ENCODE peak calls at places on chromosomes 3 and 15, in six cellular contexts. W is CD8-positive, alpha-beta T cell; U is HCT116; Y is esophagus muscularis mucosa; H is iPS DF 6.9; B is foreskin fibroblast. A is an unnamed sample.

GRCh38 chr3:12658593-12659058 is 5.3 kb downstream of the RAF1 start:
- DNase-seq in Y (no peak), H (no peak), W (no peak), B (peak), U (no peak), A (peak)

GRCh38 chr3:65877160-65877559 is 161.6 kb downstream of the MAGI1 start:
- DNase-seq in H (no peak), B (no peak), U (no peak), W (no peak), Y (no peak), A (no peak)

GRCh38 chr15:36468746-36469145 is 110.7 kb upstream of the CDIN1 start:
- DNase-seq in H (no peak), U (no peak), Y (no peak), W (no peak), B (peak), A (no peak)

GRCh38 chr3:185250247-185250646 is 3.6 kb downstream of the EHHADH start:
- DNase-seq in W (no peak), B (no peak), U (no peak), H (no peak), Y (no peak), A (peak)

GRCh38 chr3:39329493-39329892 is at the start of gene CCR8:
- DNase-seq in W (no peak), U (no peak), Y (no peak), B (no peak), H (no peak), A (no peak)

GRCh38 chr3:126872701-126873100 is 110.2 kb upstream of the PLXNA1 start:
- DNase-seq in H (no peak), Y (no peak), U (no peak), W (no peak), B (no peak), A (no peak)

GRCh38 chr3:13051581-13051980 is 21.6 kb downstream of the IQSEC1 start:
- DNase-seq in U (no peak), B (no peak), H (no peak), Y (no peak), W (no peak), A (no peak)

GRCh38 chr3:3127432-3128010 is 781 bp downstream of the TRNT1 start:
- DNase-seq in Y (no peak), B (peak), H (no peak), W (no peak), U (no peak), A (no peak)

GRCh38 chr15:43518073-43518761 is 809 bp downstream of the MAP1A start:
- DNase-seq in B (peak), W (no peak), Y (no peak), U (no peak), H (no peak), A (no peak)

DNA sequence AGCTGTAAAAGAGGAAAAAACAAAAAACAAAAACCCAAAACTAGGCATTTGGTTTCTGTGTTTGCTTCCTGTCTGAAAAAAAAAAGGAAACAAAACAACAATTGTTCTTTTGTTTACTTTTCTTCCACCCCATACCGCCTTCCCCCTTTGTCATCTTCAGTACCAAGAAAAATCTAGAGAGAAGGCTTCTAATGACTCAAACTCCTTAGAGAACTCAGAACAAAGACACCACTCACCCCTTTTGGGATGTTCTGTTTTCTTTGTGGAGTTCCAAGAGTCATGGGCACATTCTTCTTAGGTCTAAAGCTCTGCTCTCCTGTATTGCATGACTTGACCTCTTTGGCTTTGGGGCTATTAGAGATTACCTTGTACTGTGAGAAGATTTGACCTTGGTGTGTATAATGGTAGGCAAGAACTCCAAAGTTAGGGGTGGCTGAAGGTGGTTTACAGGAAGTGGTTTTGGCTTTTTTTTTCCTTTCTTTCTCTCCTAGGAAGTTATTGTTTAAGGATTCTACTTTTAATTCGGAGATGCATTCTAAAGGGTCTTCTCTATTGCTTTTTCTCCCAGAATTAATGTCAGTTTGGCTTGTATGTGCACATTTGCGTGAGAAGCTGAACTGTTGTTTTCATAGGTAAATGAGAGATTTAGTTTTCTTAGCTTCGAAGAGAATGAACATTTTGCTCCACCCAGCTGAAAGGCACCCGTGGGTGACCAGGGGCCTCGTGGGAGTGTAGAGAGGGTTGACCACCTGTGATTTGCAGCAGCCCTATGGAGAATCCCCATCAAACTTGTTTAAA is 39.5 kb upstream of the ZBTB20 start:
- DNase-seq in B (no peak), Y (no peak), U (peak), W (no peak), H (no peak), A (no peak)
- H3K4me3 ChIP-seq in B (no peak), Y (no peak), U (no peak), W (no peak), H (no peak), A (no peak)

GRCh38 chr3:190099099-190099498 is 21.6 kb downstream of the P3H2 start:
- DNase-seq in H (no peak), U (no peak), B (peak), Y (no peak), W (no peak), A (no peak)

GRCh38 chr3:190094201-190094718 is 26.4 kb downstream of the P3H2 start:
- DNase-seq in Y (no peak), W (no peak), U (no peak), B (peak), H (no peak), A (no peak)

GRCh38 chr3:190097025-190097424 is 23.7 kb downstream of the P3H2 start:
- DNase-seq in U (no peak), H (no peak), B (no peak), W (no peak), Y (no peak), A (no peak)

GRCh38 chr3:190097617-190098016 is 23.1 kb downstream of the P3H2 start:
- DNase-seq in W (no peak), U (no peak), Y (no peak), B (no peak), H (no peak), A (no peak)

DNA sequence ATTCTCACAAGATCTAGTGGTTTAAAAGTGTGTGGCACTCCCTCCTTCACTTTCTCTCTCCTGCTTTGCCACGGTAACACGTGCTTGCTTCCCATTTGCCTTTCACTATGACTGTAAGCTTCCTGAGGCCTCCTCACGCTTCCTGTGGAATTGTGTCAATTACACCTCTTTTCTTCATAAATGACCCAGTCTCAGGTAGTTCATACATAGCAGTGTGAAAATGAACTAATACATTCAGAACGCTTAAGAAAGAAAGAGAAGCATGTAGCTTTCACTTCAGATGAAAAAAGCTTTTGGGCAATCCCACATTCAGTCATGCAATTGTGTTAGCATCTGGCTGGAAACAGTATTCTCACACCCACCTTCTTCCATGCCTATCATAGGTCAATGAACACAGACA is 24.4 kb downstream of the P3H2 start:
- DNase-seq in W (no peak), B (no peak), U (no peak), H (no peak), Y (no peak), A (no peak)
- H3K4me3 ChIP-seq in W (no peak), B (no peak), U (no peak), H (no peak), Y (no peak), A (no peak)

GRCh38 chr15:83449250-83449671 is 2.1 kb downstream of the SH3GL3 start:
- DNase-seq in Y (no peak), U (no peak), W (no peak), H (no peak), B (no peak), A (no peak)

GRCh38 chr15:83445653-83446052 is 1.5 kb upstream of the SH3GL3 start:
- DNase-seq in U (no peak), Y (no peak), H (no peak), W (no peak), B (no peak), A (no peak)

GRCh38 chr15:83444936-83445335 is 2.2 kb upstream of the SH3GL3 start:
- DNase-seq in B (no peak), Y (no peak), W (no peak), U (no peak), H (no peak), A (no peak)

GRCh38 chr15:83446417-83446816 is 724 bp upstream of the SH3GL3 start:
- DNase-seq in W (no peak), Y (no peak), B (no peak), U (no peak), H (no peak), A (no peak)

GRCh38 chr15:83446904-83447708 is at the start of gene SH3GL3:
- DNase-seq in B (peak), Y (peak), H (peak), U (peak), W (peak), A (no peak)
- H3K4me3 ChIP-seq in B (peak), Y (peak), H (peak), U (peak), W (no peak), A (peak)

GRCh38 chr15:51076898-51077564 is 17.7 kb downstream of the TNFAIP8L3 start:
- DNase-seq in H (no peak), U (no peak), B (peak), Y (no peak), W (no peak), A (no peak)
- H3K4me3 ChIP-seq in H (no peak), U (no peak), B (peak), Y (peak), W (peak), A (no peak)

DNA sequence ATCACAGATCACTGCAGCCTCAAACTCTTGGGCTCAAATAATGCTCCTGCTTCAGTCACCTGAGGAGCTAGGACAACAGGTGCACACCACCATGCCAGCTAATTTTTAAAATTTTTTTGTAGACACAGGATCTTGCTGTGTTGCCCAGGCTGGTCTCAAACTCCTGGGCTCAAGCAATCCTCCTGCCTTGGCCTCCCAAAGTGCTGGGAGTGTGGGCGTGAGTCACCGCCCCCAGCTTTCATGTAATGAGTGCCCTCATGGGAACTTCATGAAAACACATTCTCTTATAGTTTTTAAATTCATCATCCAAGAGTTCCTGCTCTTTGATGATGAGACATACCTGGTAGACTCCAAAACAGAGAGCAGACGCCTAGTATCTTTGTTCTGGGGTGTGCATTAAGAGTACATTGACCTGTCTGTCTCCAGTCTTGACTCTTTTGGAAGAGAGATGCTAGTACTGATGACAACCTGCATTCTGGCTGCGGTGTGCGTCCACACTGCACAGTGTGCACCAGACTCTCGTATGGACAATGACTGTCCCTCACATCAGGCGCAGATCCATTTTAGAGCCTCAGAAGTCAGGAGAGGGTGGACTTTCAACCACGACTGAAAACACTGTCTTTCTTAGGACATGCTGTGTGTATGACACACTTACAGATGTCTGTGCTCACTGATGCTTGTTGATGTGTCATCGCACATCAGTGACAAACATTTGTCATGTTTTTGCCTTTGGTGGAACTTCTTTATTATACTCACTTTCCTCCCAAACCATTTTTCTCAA is 2.0 kb downstream of the NRROS start:
- DNase-seq in U (no peak), B (no peak), Y (no peak), H (no peak), W (no peak), A (no peak)
- H3K4me3 ChIP-seq in U (no peak), B (no peak), Y (peak), H (no peak), W (peak), A (no peak)

GRCh38 chr3:38027466-38028465 is 1.7 kb downstream of the PLCD1 start:
- DNase-seq in H (no peak), W (no peak), Y (no peak), U (no peak), B (peak), A (no peak)
- H3K4me3 ChIP-seq in H (no peak), W (no peak), Y (no peak), U (no peak), B (no peak), A (no peak)

GRCh38 chr3:115658032-115658336 is 34.7 kb downstream of the GAP43 start:
- DNase-seq in H (no peak), B (no peak), Y (no peak), U (no peak), W (no peak), A (no peak)
- H3K4me3 ChIP-seq in H (peak), B (peak), Y (peak), U (peak), W (peak), A (peak)

A was measured in epithelial cell of proximal tubule.